ENCODE peak calls at places on chromosomes 13 and 19, in seven cellular contexts. U, Y, W, M, Q, P and S are unnamed samples.

GRCh38 chr13:45432737-45433380 is 14.7 kb upstream of the SLC25A30 start:
- DNase-seq in U (no peak), Y (no peak), W (no peak), M (no peak), Q (no peak), P (no peak), S (no peak)

GRCh38 chr13:114115796-114116195 is 16.6 kb downstream of the RASA3 start:
- DNase-seq in U (no peak), Y (no peak), W (no peak), M (no peak), Q (no peak), P (no peak), S (no peak)

GRCh38 chr13:24124789-24125476 is 35.6 kb upstream of the SPATA13 start:
- DNase-seq in U (no peak), Y (no peak), W (no peak), M (no peak), Q (no peak), P (no peak), S (no peak)

GRCh38 chr13:110387451-110388140 is 80.5 kb downstream of the COL4A2 start:
- DNase-seq in U (no peak), Y (no peak), W (no peak), M (no peak), Q (no peak), P (no peak), S (peak; percentile 72)

GRCh38 chr13:66301482-66301881 is 928.7 kb downstream of the PCDH9 start:
- DNase-seq in U (no peak), Y (no peak), W (no peak), M (no peak), Q (no peak), P (no peak), S (no peak)

GRCh38 chr13:53683608-53684007 is 655.0 kb downstream of the OLFM4 start:
- DNase-seq in U (no peak), Y (no peak), W (no peak), M (no peak), Q (no peak), P (no peak), S (no peak)

GRCh38 chr19:49327878-49328544 is 3.0 kb upstream of the SLC6A16 start:
- DNase-seq in U (peak; percentile 22), Y (no peak), W (peak; percentile 43), M (no peak), Q (no peak), P (no peak), S (peak; percentile 29)

GRCh38 chr13:36549771-36550170 is 117.5 kb downstream of the CCNA1 start:
- DNase-seq in U (no peak), Y (no peak), W (no peak), M (no peak), Q (no peak), P (peak; percentile 9), S (no peak)

GRCh38 chr13:21557995-21558394 is 46.0 kb downstream of the MICU2 start:
- DNase-seq in U (no peak), Y (no peak), W (peak; percentile 33), M (no peak), Q (no peak), P (peak; percentile 2), S (peak; percentile 15)

GRCh38 chr19:42436006-42436405 is 6.7 kb downstream of the CXCL17 start:
- DNase-seq in U (no peak), Y (no peak), W (no peak), M (no peak), Q (no peak), P (no peak), S (no peak)

GRCh38 chr19:32397736-32398135 is 7.8 kb upstream of the DPY19L3 start:
- DNase-seq in U (no peak), Y (no peak), W (peak; percentile 83), M (no peak), Q (no peak), P (no peak), S (peak; percentile 29)

GRCh38 chr13:24931450-24932217 is 164.3 kb upstream of the PABPC3 start:
- DNase-seq in U (no peak), Y (no peak), W (no peak), M (no peak), Q (no peak), P (no peak), S (no peak)

GRCh38 chr19:3266792-3267469 is 42.5 kb downstream of the CELF5 start:
- DNase-seq in U (no peak), Y (no peak), W (no peak), M (peak; percentile 78), Q (no peak), P (no peak), S (no peak)

GRCh38 chr19:46904114-46905060 is 43.6 kb downstream of the ARHGAP35 start:
- DNase-seq in U (no peak), Y (no peak), W (peak; percentile 78), M (no peak), Q (no peak), P (no peak), S (peak; percentile 94)

GRCh38 chr13:102654786-102655185 is 40.1 kb downstream of the METTL21C start:
- DNase-seq in U (no peak), Y (no peak), W (no peak), M (no peak), Q (no peak), P (no peak), S (no peak)

GRCh38 chr13:93227280-93227905 is 786 bp downstream of the GPC6 start:
- DNase-seq in U (no peak), Y (peak; percentile 99), W (peak; percentile 13), M (peak; percentile 38), Q (no peak), P (peak; percentile 69), S (no peak)

GRCh38 chr13:65592757-65593156 is 1637.4 kb downstream of the PCDH9 start:
- DNase-seq in U (no peak), Y (no peak), W (peak; percentile 2), M (no peak), Q (no peak), P (no peak), S (no peak)

GRCh38 chr13:21365574-21365973 is 93.5 kb downstream of the ZDHHC20 start:
- DNase-seq in U (no peak), Y (no peak), W (no peak), M (no peak), Q (no peak), P (no peak), S (no peak)

GRCh38 chr19:51810228-51810627 is 15.3 kb downstream of the FPR3 start:
- DNase-seq in U (no peak), Y (no peak), W (peak; percentile 56), M (no peak), Q (no peak), P (no peak), S (peak; percentile 91)

GRCh38 chr13:113299951-113300350 is 2.9 kb downstream of the LAMP1 start:
- DNase-seq in U (no peak), Y (no peak), W (no peak), M (no peak), Q (no peak), P (no peak), S (peak; percentile 14)

GRCh38 chr19:17733127-17733526 is 13.8 kb downstream of the MAP1S start:
- DNase-seq in U (no peak), Y (no peak), W (no peak), M (no peak), Q (no peak), P (no peak), S (no peak)

GRCh38 chr19:38361633-38362075 is 12.7 kb upstream of the PSMD8 start:
- DNase-seq in U (peak; percentile 40), Y (peak; percentile 75), W (peak; percentile 43), M (peak; percentile 56), Q (no peak), P (peak; percentile 61), S (peak; percentile 73)

GRCh38 chr13:50370303-50370950 is 355.2 kb downstream of the KCNRG start:
- DNase-seq in U (no peak), Y (no peak), W (no peak), M (no peak), Q (no peak), P (no peak), S (no peak)

GRCh38 chr13:59651479-59651878 is 512.2 kb downstream of the DIAPH3 start:
- DNase-seq in U (no peak), Y (no peak), W (no peak), M (no peak), Q (no peak), P (no peak), S (no peak)

GRCh38 chr19:17915940-17916593 is 16.7 kb upstream of the CCDC124 start:
- DNase-seq in U (no peak), Y (no peak), W (no peak), M (no peak), Q (no peak), P (no peak), S (peak; percentile 90)

GRCh38 chr13:111114362-111115050 is 604 bp upstream of the ARHGEF7 start:
- DNase-seq in U (no peak), Y (peak; percentile 84), W (peak; percentile 38), M (peak; percentile 38), Q (no peak), P (peak; percentile 37), S (peak; percentile 78)

GRCh38 chr13:95524270-95524901 is 28.1 kb upstream of the CLDN10 start:
- DNase-seq in U (no peak), Y (no peak), W (no peak), M (no peak), Q (no peak), P (no peak), S (no peak)

GRCh38 chr19:55278391-55279135 is 1.3 kb downstream of the HSPBP1 start:
- DNase-seq in U (no peak), Y (no peak), W (no peak), M (no peak), Q (no peak), P (no peak), S (no peak)

GRCh38 chr13:24511019-24511823 is 1.4 kb downstream of the PARP4 start:
- DNase-seq in U (no peak), Y (peak; percentile 18), W (peak; percentile 87), M (no peak), Q (no peak), P (no peak), S (peak; percentile 55)

GRCh38 chr13:106349080-106349841 is 186.2 kb downstream of the EFNB2 start:
- DNase-seq in U (no peak), Y (peak; percentile 87), W (no peak), M (peak; percentile 29), Q (no peak), P (peak; percentile 88), S (no peak)

GRCh38 chr19:15200575-15201364 is at the start of gene NOTCH3:
- DNase-seq in U (no peak), Y (no peak), W (no peak), M (no peak), Q (no peak), P (no peak), S (peak; percentile 18)

GRCh38 chr13:91580749-91581148 is 182.3 kb downstream of the GPC5 start:
- DNase-seq in U (no peak), Y (no peak), W (no peak), M (no peak), Q (no peak), P (no peak), S (no peak)

GRCh38 chr13:70613295-70613694 is 505.0 kb upstream of the KLHL1 start:
- DNase-seq in U (no peak), Y (no peak), W (no peak), M (no peak), Q (no peak), P (no peak), S (no peak)

GRCh38 chr13:78609464-78610205 is 6.3 kb upstream of the POU4F1 start:
- DNase-seq in U (no peak), Y (no peak), W (no peak), M (no peak), Q (no peak), P (no peak), S (no peak)

GRCh38 chr19:8214802-8215201 is 5.6 kb downstream of the CERS4 start:
- DNase-seq in U (no peak), Y (no peak), W (no peak), M (no peak), Q (no peak), P (no peak), S (no peak)

GRCh38 chr19:33440241-33440640 is 66.7 kb downstream of the CEBPG start:
- DNase-seq in U (no peak), Y (no peak), W (no peak), M (no peak), Q (no peak), P (no peak), S (no peak)

GRCh38 chr13:81770868-81771505 is 1430.1 kb upstream of the SPRY2 start:
- DNase-seq in U (no peak), Y (no peak), W (no peak), M (no peak), Q (no peak), P (no peak), S (no peak)

GRCh38 chr13:66977156-66977555 is 253.0 kb downstream of the PCDH9 start:
- DNase-seq in U (no peak), Y (no peak), W (no peak), M (no peak), Q (no peak), P (no peak), S (no peak)